ENCODE peak calls at places on chromosomes 2 and 18, in nine cellular contexts. B, J, M, A, F, K, I, Y and V are unnamed samples.

GRCh38 chr18:70385474-70385873 is 96.6 kb downstream of the SOCS6 start:
- DNase-seq in B (no peak), J (peak; percentile 36), M (no peak), A (no peak), F (no peak), K (no peak), I (no peak), Y (no peak), V (no peak)

GRCh38 chr2:17593841-17594482 is 53.5 kb downstream of the VSNL1 start:
- DNase-seq in B (no peak), J (no peak), M (no peak), A (no peak), F (peak; percentile 36), K (no peak), I (no peak), Y (no peak), V (no peak)

GRCh38 chr2:95382686-95383634 is 19.5 kb upstream of the FAHD2A start:
- DNase-seq in B (no peak), J (no peak), M (no peak), A (no peak), F (no peak), K (no peak), I (no peak), Y (no peak), V (no peak)

GRCh38 chr2:219017166-219017931 is 24.0 kb downstream of the CFAP65 start:
- DNase-seq in B (no peak), J (no peak), M (no peak), A (no peak), F (no peak), K (no peak), I (no peak), Y (peak; percentile 63), V (peak; percentile 35)

GRCh38 chr18:3869848-3870247 is 419.9 kb downstream of the TGIF1 start:
- DNase-seq in B (no peak), J (peak; percentile 62), M (no peak), A (no peak), F (peak; percentile 47), K (no peak), I (no peak), Y (no peak), V (no peak)

GRCh38 chr18:76496200-76496890 is 1.3 kb upstream of the ZNF516 start:
- DNase-seq in B (peak; percentile 55), J (peak; percentile 70), M (peak; percentile 90), A (no peak), F (peak; percentile 84), K (no peak), I (peak; percentile 78), Y (peak; percentile 92), V (no peak)

GRCh38 chr2:107635883-107636282 is 190.8 kb upstream of the RGPD4 start:
- DNase-seq in B (no peak), J (peak; percentile 61), M (no peak), A (no peak), F (peak; percentile 92), K (no peak), I (no peak), Y (no peak), V (no peak)

GRCh38 chr2:226583715-226584114 is 215.9 kb downstream of the IRS1 start:
- DNase-seq in B (no peak), J (peak; percentile 92), M (no peak), A (no peak), F (peak; percentile 91), K (no peak), I (no peak), Y (peak; percentile 57), V (no peak)

GRCh38 chr18:48007381-48007780 is 76.9 kb upstream of the SMAD2 start:
- DNase-seq in B (no peak), J (no peak), M (no peak), A (no peak), F (no peak), K (no peak), I (no peak), Y (no peak), V (no peak)

GRCh38 chr2:65554765-65555561 is 122.6 kb upstream of the SPRED2 start:
- DNase-seq in B (no peak), J (peak; percentile 67), M (no peak), A (no peak), F (no peak), K (no peak), I (no peak), Y (peak; percentile 83), V (no peak)

GRCh38 chr2:136363470-136363869 is 245.5 kb upstream of the CXCR4 start:
- DNase-seq in B (no peak), J (no peak), M (no peak), A (no peak), F (no peak), K (no peak), I (no peak), Y (peak; percentile 32), V (no peak)

GRCh38 chr2:50529600-50530218 is 502.2 kb downstream of the NRXN1 start:
- DNase-seq in B (no peak), J (peak; percentile 21), M (no peak), A (no peak), F (peak; percentile 64), K (peak; percentile 15), I (no peak), Y (no peak), V (no peak)

GRCh38 chr18:65215865-65216466 is 534.8 kb upstream of the CDH7 start:
- DNase-seq in B (no peak), J (no peak), M (no peak), A (no peak), F (no peak), K (no peak), I (no peak), Y (no peak), V (no peak)

GRCh38 chr2:165016772-165017411 is 61.6 kb upstream of the SLC38A11 start:
- DNase-seq in B (peak; percentile 39), J (peak; percentile 50), M (peak; percentile 79), A (no peak), F (peak; percentile 51), K (peak; percentile 39), I (peak; percentile 63), Y (peak; percentile 58), V (peak; percentile 23)

GRCh38 chr2:75798624-75799023 is 87.9 kb upstream of the GCFC2 start:
- DNase-seq in B (no peak), J (no peak), M (no peak), A (no peak), F (no peak), K (no peak), I (no peak), Y (no peak), V (no peak)

GRCh38 chr2:74695663-74696062 is 41.6 kb downstream of the SEMA4F start:
- DNase-seq in B (no peak), J (no peak), M (no peak), A (no peak), F (no peak), K (no peak), I (no peak), Y (no peak), V (no peak)

GRCh38 chr18:80252136-80252535 is 4.8 kb upstream of the PARD6G start:
- DNase-seq in B (no peak), J (peak; percentile 43), M (no peak), A (no peak), F (peak; percentile 47), K (no peak), I (no peak), Y (peak; percentile 90), V (no peak)

GRCh38 chr2:142561656-142562055 is 315.8 kb upstream of the KYNU start:
- DNase-seq in B (no peak), J (no peak), M (no peak), A (no peak), F (no peak), K (no peak), I (no peak), Y (no peak), V (no peak)

GRCh38 chr18:22637787-22638186 is 220.1 kb upstream of the CTAGE1 start:
- DNase-seq in B (no peak), J (peak; percentile 83), M (no peak), A (no peak), F (peak; percentile 98), K (no peak), I (no peak), Y (peak; percentile 90), V (no peak)

GRCh38 chr18:77197073-77197472 is 52.6 kb upstream of the GALR1 start:
- DNase-seq in B (no peak), J (peak; percentile 6), M (peak; percentile 69), A (no peak), F (no peak), K (no peak), I (no peak), Y (no peak), V (no peak)

GRCh38 chr2:260507-261161 is 3.2 kb downstream of the SH3YL1 start:
- DNase-seq in B (no peak), J (no peak), M (no peak), A (no peak), F (no peak), K (no peak), I (no peak), Y (no peak), V (no peak)

GRCh38 chr2:69466728-69467127 is 29.5 kb upstream of the NFU1 start:
- DNase-seq in B (no peak), J (no peak), M (no peak), A (no peak), F (peak; percentile 27), K (no peak), I (no peak), Y (no peak), V (no peak)

GRCh38 chr18:76098728-76099514 is 396.1 kb downstream of the ZNF516 start:
- DNase-seq in B (no peak), J (no peak), M (no peak), A (no peak), F (no peak), K (no peak), I (no peak), Y (no peak), V (no peak)

GRCh38 chr2:148540022-148540421 is 104.5 kb upstream of the EPC2 start:
- DNase-seq in B (peak; percentile 15), J (no peak), M (peak; percentile 35), A (no peak), F (no peak), K (no peak), I (no peak), Y (peak; percentile 31), V (no peak)

GRCh38 chr2:120388222-120389035 is 42.5 kb downstream of the INHBB start:
- DNase-seq in B (no peak), J (no peak), M (no peak), A (no peak), F (no peak), K (no peak), I (no peak), Y (peak; percentile 51), V (no peak)

GRCh38 chr2:85504434-85505261 is 34.3 kb upstream of the MAT2A start:
- DNase-seq in B (no peak), J (peak; percentile 98), M (no peak), A (no peak), F (peak; percentile 86), K (no peak), I (no peak), Y (peak; percentile 90), V (peak; percentile 34)

GRCh38 chr2:1837458-1837857 is 93.1 kb upstream of the PXDN start:
- DNase-seq in B (no peak), J (no peak), M (no peak), A (no peak), F (no peak), K (no peak), I (peak; percentile 12), Y (peak; percentile 37), V (no peak)

GRCh38 chr2:199956062-199956380 is 639 bp downstream of the MAIP1 start:
- DNase-seq in B (no peak), J (no peak), M (no peak), A (no peak), F (no peak), K (no peak), I (no peak), Y (no peak), V (no peak)

GRCh38 chr2:2057125-2057721 is 273.9 kb downstream of the MYT1L start:
- DNase-seq in B (peak; percentile 15), J (peak; percentile 43), M (peak; percentile 66), A (no peak), F (peak; percentile 4), K (no peak), I (peak; percentile 53), Y (no peak), V (no peak)

GRCh38 chr2:49972699-49973098 is 818.4 kb upstream of the FSHR start:
- DNase-seq in B (no peak), J (no peak), M (peak; percentile 79), A (no peak), F (no peak), K (no peak), I (peak; percentile 87), Y (no peak), V (peak; percentile 32)

GRCh38 chr2:12102679-12103078 is 356.2 kb downstream of the LPIN1 start:
- DNase-seq in B (no peak), J (no peak), M (no peak), A (no peak), F (no peak), K (no peak), I (no peak), Y (no peak), V (no peak)